ENCODE peak calls at places on chromosome 6, in four cellular contexts. H is AG08396, L is occipital lobe, B is GF-D8. F is an unnamed sample.

GRCh38 chr6:141744194-141744925 is 388.4 kb upstream of the GJE1 start:
- DNase-seq in H (no peak), L (no peak), B (no peak), F (no peak)

GRCh38 chr6:1965596-1966224 is 279.7 kb downstream of the GMDS start:
- DNase-seq in H (no peak), L (no peak), B (no peak), F (no peak)

GRCh38 chr6:45586216-45587171 is 208.8 kb upstream of the SUPT3H start:
- DNase-seq in H (no peak), L (no peak), B (no peak), F (no peak)

GRCh38 chr6:142481466-142481865 is 179.7 kb downstream of the ADGRG6 start:
- DNase-seq in H (no peak), L (no peak), B (no peak), F (no peak)

GRCh38 chr6:13709698-13710551 is 1.7 kb downstream of the RANBP9 start:
- DNase-seq in H (no peak), L (no peak), B (peak; percentile 15), F (no peak)

GRCh38 chr6:119620846-119621570 is 271.4 kb upstream of the MAN1A1 start:
- DNase-seq in H (peak; percentile 26), L (no peak), B (no peak), F (no peak)

GRCh38 chr6:5984150-5985089 is 22.3 kb downstream of the NRN1 start:
- DNase-seq in H (no peak), L (no peak), B (no peak), F (no peak)

GRCh38 chr6:167987811-167988495 is 9.5 kb upstream of the KIF25 start:
- DNase-seq in H (no peak), L (no peak), B (no peak), F (no peak)

GRCh38 chr6:112511441-112511840 is 164.3 kb downstream of the RFPL4B start:
- DNase-seq in H (no peak), L (no peak), B (no peak), F (no peak)

GRCh38 chr6:82906951-82907350 is 158.7 kb downstream of the UBE3D start:
- DNase-seq in H (peak; percentile 39), L (no peak), B (no peak), F (no peak)

GRCh38 chr6:126721581-126722145 is 381.7 kb downstream of the CENPW start:
- DNase-seq in H (peak; percentile 47), L (no peak), B (no peak), F (no peak)

GRCh38 chr6:158817298-158818007 is 1.7 kb downstream of the EZR start:
- DNase-seq in H (peak; percentile 43), L (no peak), B (no peak), F (peak; percentile 70)

GRCh38 chr6:137291441-137291840 is 72.3 kb upstream of the IFNGR1 start:
- DNase-seq in H (no peak), L (peak; percentile 42), B (peak; percentile 92), F (no peak)